ENCODE peak calls at places on chromosome 19, in ten cellular contexts. G is CD14-positive monocyte; S is fibroblast of mammary gland; J is AML-193; A is stimulated activated naive B cell treated with anti-CD40 and anti-IgM and Interleukin-4, amounts not matched to agents 10 μg/mL and 1 μg/mL and 100 μg/mL, for 72 hours; R is activated naive CD4-positive, alpha-beta T cell; B is GM12878; D is NCI-H187; T is posterior cingulate gyrus; M is body of pancreas. C is an unnamed sample.

GRCh38 chr19:38359242-38360021 is 14.9 kb upstream of the PSMD8 start:
- DNase-seq in J (no peak), G (no peak), T (no peak), R (no peak), M (no peak), D (no peak), S (no peak), B (no peak), A (no peak), C (no peak)

GRCh38 chr19:3914199-3914598 is 18.7 kb upstream of the NMRK2 start:
- DNase-seq in G (no peak), S (no peak), T (no peak), R (no peak), A (no peak), J (no peak), D (no peak), B (no peak), M (no peak), C (no peak)

GRCh38 chr19:31725051-31725450 is 375.8 kb upstream of the TSHZ3 start:
- DNase-seq in S (no peak), D (no peak), T (no peak), M (no peak), G (no peak), B (no peak), A (no peak), J (no peak), R (no peak), C (no peak)

GRCh38 chr19:38394488-38394887 is 6.0 kb downstream of the SPRED3 start:
- DNase-seq in B (no peak), R (no peak), T (no peak), J (no peak), S (peak; percentile 48), A (peak; percentile 59), D (no peak), G (no peak), M (no peak), C (no peak)

GRCh38 chr19:40006273-40006691 is 9.4 kb downstream of the ZNF546 start:
- DNase-seq in M (no peak), S (peak; percentile 94), J (no peak), B (no peak), R (no peak), D (no peak), T (no peak), G (no peak), A (no peak), C (no peak)

GRCh38 chr19:4441994-4442845 is 15.4 kb downstream of the UBXN6 start:
- DNase-seq in D (no peak), S (no peak), J (no peak), G (no peak), R (no peak), M (no peak), B (no peak), T (no peak), A (no peak), C (no peak)

GRCh38 chr19:7494416-7495098 is 5.7 kb upstream of the PEX11G start:
- DNase-seq in B (no peak), J (no peak), M (peak; percentile 73), D (no peak), T (peak; percentile 74), G (no peak), A (no peak), R (no peak), S (peak; percentile 18), C (no peak)

GRCh38 chr19:2727640-2727944 is 6.4 kb upstream of the DIRAS1 start:
- DNase-seq in B (no peak), J (no peak), G (no peak), T (no peak), D (no peak), M (no peak), R (no peak), A (no peak), S (no peak), C (no peak)

GRCh38 chr19:15248648-15249559 is 16.7 kb upstream of the EPHX3 start:
- DNase-seq in M (peak; percentile 66), S (peak; percentile 94), B (no peak), J (no peak), A (no peak), G (no peak), T (no peak), R (no peak), D (no peak), C (peak; percentile 64)

GRCh38 chr19:10389863-10390262 is 9.5 kb upstream of the TYK2 start:
- DNase-seq in D (no peak), T (peak; percentile 10), A (no peak), J (no peak), G (no peak), B (no peak), M (no peak), R (no peak), S (no peak), C (no peak)

GRCh38 chr19:51637362-51637978 is 7.3 kb upstream of the SIGLEC5 start:
- DNase-seq in S (peak; percentile 2), J (peak; percentile 60), G (no peak), D (no peak), R (no peak), T (no peak), M (no peak), B (no peak), A (no peak), C (no peak)

GRCh38 chr19:45150180-45150579 is 10.6 kb downstream of the NKPD1 start:
- DNase-seq in A (no peak), J (no peak), G (no peak), T (no peak), S (no peak), B (no peak), M (no peak), R (no peak), D (no peak), C (no peak)

GRCh38 chr19:29860492-29860891 is 48.7 kb downstream of the CCNE1 start:
- DNase-seq in R (no peak), G (peak; percentile 18), S (no peak), B (no peak), M (no peak), A (no peak), J (no peak), D (no peak), T (no peak), C (no peak)

GRCh38 chr19:43534811-43535761 is 2.1 kb downstream of the ZNF575 start:
- DNase-seq in S (peak; percentile 60), M (peak; percentile 79), A (peak; percentile 27), T (peak; percentile 70), R (no peak), G (no peak), J (no peak), B (no peak), D (no peak), C (peak; percentile 60)

GRCh38 chr19:10006335-10006708 is 4.0 kb downstream of the COL5A3 start:
- DNase-seq in G (no peak), D (no peak), J (no peak), A (no peak), S (peak; percentile 87), M (peak; percentile 20), R (no peak), T (no peak), B (no peak), C (no peak)

GRCh38 chr19:33293255-33294057 is 8.9 kb downstream of the CEBPA start:
- DNase-seq in B (no peak), A (no peak), M (peak; percentile 55), D (no peak), J (peak; percentile 87), R (no peak), G (peak; percentile 71), S (peak; percentile 85), T (no peak), C (no peak)

GRCh38 chr19:7849631-7850428 is 19.8 kb downstream of the EVI5L start:
- DNase-seq in R (no peak), T (no peak), A (no peak), B (no peak), M (no peak), S (no peak), J (no peak), G (no peak), D (no peak), C (no peak)

GRCh38 chr19:49335071-49335783 is at the start of gene CD37:
- DNase-seq in D (no peak), A (peak; percentile 67), T (no peak), R (no peak), M (no peak), S (no peak), J (peak; percentile 59), B (no peak), G (peak; percentile 60), C (no peak)

GRCh38 chr19:13079542-13079986 is 23.1 kb downstream of the LYL1 start:
- DNase-seq in A (no peak), B (no peak), D (no peak), M (no peak), R (no peak), S (peak; percentile 83), G (no peak), T (no peak), J (no peak), C (no peak)

GRCh38 chr19:42095814-42096230 is 19.9 kb downstream of the ZNF574 start:
- DNase-seq in T (no peak), M (no peak), B (no peak), R (no peak), D (no peak), J (no peak), S (no peak), G (no peak), A (no peak), C (no peak)

GRCh38 chr19:34962281-34962944 is 1.6 kb downstream of the ZNF792 start:
- DNase-seq in B (no peak), T (no peak), D (no peak), J (peak; percentile 7), A (no peak), R (no peak), M (peak; percentile 23), S (no peak), G (no peak), C (no peak)

GRCh38 chr19:1606138-1606651 is 933 bp upstream of the UQCR11 start:
- DNase-seq in B (no peak), G (no peak), M (no peak), S (no peak), T (no peak), J (no peak), R (no peak), A (no peak), D (no peak), C (no peak)

GRCh38 chr19:13137290-13137794 is 12.8 kb downstream of the STX10 start:
- DNase-seq in D (no peak), A (no peak), B (no peak), J (no peak), S (no peak), M (no peak), R (no peak), T (no peak), G (no peak), C (no peak)

GRCh38 chr19:2087621-2088100 is 8.5 kb downstream of the MOB3A start:
- DNase-seq in B (peak; percentile 83), R (no peak), S (no peak), A (peak; percentile 81), J (peak; percentile 65), M (no peak), G (no peak), D (no peak), T (no peak), C (no peak)

GRCh38 chr19:8320564-8321066 is 560 bp downstream of the NDUFA7 start:
- DNase-seq in T (no peak), J (no peak), A (no peak), G (no peak), B (no peak), D (no peak), M (no peak), R (no peak), S (no peak), C (no peak)

GRCh38 chr19:42466521-42467436 is 24.0 kb upstream of the CXCL17 start:
- DNase-seq in S (no peak), A (no peak), D (no peak), J (no peak), G (no peak), M (no peak), T (no peak), R (no peak), B (no peak), C (no peak)

GRCh38 chr19:4140237-4140711 is 13.2 kb upstream of the CREB3L3 start:
- DNase-seq in R (no peak), J (peak; percentile 58), T (no peak), A (no peak), S (peak; percentile 74), D (no peak), M (peak; percentile 50), G (no peak), B (no peak), C (no peak)